ENCODE peak calls at places on chromosomes 3 and 15, in ten cellular contexts. O is NCI-H2081, A is astrocyte of the spinal cord, T is SHP77 treated with DMSO at 0.1 percent for 48 hours, Y is RPMI8226, G is nucleus accumbens, V is IMR-90, S is RCC 7860, W is A549, H is adipocyte. U is an unnamed sample.

GRCh38 chr3:43353923-43354670 is 67.8 kb downstream of the SNRK start:
- DNase-seq in O (no peak), A (no peak), T (no peak), Y (no peak), G (no peak), V (no peak), S (no peak), W (no peak), H (peak; percentile 14), U (no peak)

GRCh38 chr15:57053470-57053869 is 135.0 kb downstream of the TCF12 start:
- DNase-seq in O (no peak), A (no peak), T (no peak), Y (no peak), G (no peak), V (no peak), S (no peak), W (no peak), H (no peak), U (no peak)

GRCh38 chr3:136831461-136831860 is 12.5 kb downstream of the SLC35G2 start:
- DNase-seq in O (no peak), A (no peak), T (no peak), Y (no peak), G (no peak), V (no peak), S (no peak), W (no peak), H (no peak), U (no peak)

GRCh38 chr3:94024385-94024784 is 4.0 kb downstream of the STX19 start:
- DNase-seq in O (no peak), A (peak; percentile 58), T (no peak), Y (no peak), G (no peak), V (peak; percentile 24), S (no peak), W (no peak), H (peak; percentile 25), U (no peak)

GRCh38 chr3:163753033-163753432 is 1325.3 kb downstream of the SI start:
- DNase-seq in O (no peak), A (no peak), T (no peak), Y (no peak), G (no peak), V (no peak), S (no peak), W (no peak), H (no peak), U (no peak)

GRCh38 chr3:100102757-100103156 is 11.5 kb downstream of the FILIP1L start:
- DNase-seq in O (no peak), A (no peak), T (no peak), Y (no peak), G (no peak), V (no peak), S (no peak), W (no peak), H (no peak), U (no peak)

GRCh38 chr3:32616267-32616962 is 45.8 kb upstream of the DYNC1LI1 start:
- DNase-seq in O (no peak), A (no peak), T (no peak), Y (no peak), G (no peak), V (no peak), S (no peak), W (no peak), H (no peak), U (no peak)

GRCh38 chr3:42519568-42519962 is 17.1 kb downstream of the VIPR1 start:
- DNase-seq in O (no peak), A (no peak), T (no peak), Y (no peak), G (no peak), V (no peak), S (no peak), W (no peak), H (no peak), U (no peak)

GRCh38 chr3:99523446-99523845 is 114.9 kb upstream of the COL8A1 start:
- DNase-seq in O (no peak), A (no peak), T (no peak), Y (no peak), G (no peak), V (no peak), S (no peak), W (no peak), H (no peak), U (no peak)

GRCh38 chr3:141366285-141367037 is 1.8 kb upstream of the ZBTB38 start:
- DNase-seq in O (no peak), A (peak; percentile 95), T (no peak), Y (peak; percentile 66), G (no peak), V (peak; percentile 99), S (peak; percentile 97), W (peak; percentile 89), H (peak; percentile 88), U (peak; percentile 59)

GRCh38 chr15:80685628-80686027 is 9.5 kb upstream of the ABHD17C start:
- DNase-seq in O (no peak), A (no peak), T (no peak), Y (no peak), G (no peak), V (no peak), S (no peak), W (no peak), H (no peak), U (no peak)

GRCh38 chr3:146883292-146883691 is 278.1 kb upstream of the PLSCR5 start:
- DNase-seq in O (peak; percentile 4), A (no peak), T (no peak), Y (no peak), G (no peak), V (no peak), S (no peak), W (no peak), H (no peak), U (no peak)

GRCh38 chr15:43876872-43877271 is 50.1 kb downstream of the WDR76 start:
- DNase-seq in O (no peak), A (no peak), T (no peak), Y (no peak), G (no peak), V (no peak), S (no peak), W (no peak), H (no peak), U (no peak)

GRCh38 chr15:49492834-49493233 is 69.8 kb downstream of the FGF7 start:
- DNase-seq in O (no peak), A (no peak), T (no peak), Y (no peak), G (no peak), V (peak; percentile 90), S (no peak), W (no peak), H (peak; percentile 79), U (no peak)

GRCh38 chr3:12288466-12289129 is at the start of gene PPARG:
- DNase-seq in O (no peak), A (peak; percentile 30), T (no peak), Y (no peak), G (no peak), V (no peak), S (peak; percentile 58), W (peak; percentile 84), H (peak; percentile 64), U (no peak)

GRCh38 chr15:56148099-56148498 is 95.6 kb downstream of the RFX7 start:
- DNase-seq in O (no peak), A (no peak), T (no peak), Y (no peak), G (no peak), V (no peak), S (no peak), W (no peak), H (no peak), U (no peak)

GRCh38 chr15:95469601-95470000 is 860.9 kb upstream of the NR2F2 start:
- DNase-seq in O (no peak), A (peak; percentile 21), T (no peak), Y (no peak), G (no peak), V (no peak), S (no peak), W (no peak), H (no peak), U (no peak)

GRCh38 chr3:195416795-195417194 is 26.0 kb downstream of the ACAP2 start:
- DNase-seq in O (no peak), A (no peak), T (no peak), Y (no peak), G (no peak), V (no peak), S (peak; percentile 40), W (no peak), H (no peak), U (no peak)

GRCh38 chr3:134971359-134971758 is 176.3 kb downstream of the EPHB1 start:
- DNase-seq in O (no peak), A (no peak), T (no peak), Y (no peak), G (no peak), V (no peak), S (no peak), W (no peak), H (no peak), U (no peak)

GRCh38 chr3:9715764-9716437 is 12.3 kb downstream of the CPNE9 start:
- DNase-seq in O (no peak), A (peak; percentile 88), T (no peak), Y (peak; percentile 30), G (peak; percentile 11), V (peak; percentile 90), S (peak; percentile 83), W (peak; percentile 78), H (peak; percentile 96), U (peak; percentile 91)

GRCh38 chr3:143975549-143976152 is 4.0 kb downstream of the DIPK2A start:
- DNase-seq in O (peak; percentile 66), A (peak; percentile 81), T (no peak), Y (peak; percentile 56), G (no peak), V (peak; percentile 81), S (peak; percentile 10), W (peak; percentile 51), H (peak; percentile 90), U (peak; percentile 35)

GRCh38 chr3:151171145-151171544 is 31.9 kb downstream of the GPR171 start:
- DNase-seq in O (no peak), A (peak; percentile 14), T (no peak), Y (peak; percentile 50), G (no peak), V (peak; percentile 27), S (no peak), W (no peak), H (no peak), U (no peak)

GRCh38 chr3:95215437-95215836 is 1152.6 kb downstream of the NSUN3 start:
- DNase-seq in O (no peak), A (no peak), T (no peak), Y (no peak), G (no peak), V (no peak), S (no peak), W (no peak), H (no peak), U (no peak)

GRCh38 chr3:197468167-197468566 is 87.6 kb downstream of the BDH1 start:
- DNase-seq in O (no peak), A (no peak), T (no peak), Y (no peak), G (no peak), V (no peak), S (no peak), W (no peak), H (peak; percentile 31), U (no peak)

GRCh38 chr3:149179225-149179624 is 42.4 kb downstream of the CP start:
- DNase-seq in O (no peak), A (peak; percentile 24), T (no peak), Y (no peak), G (no peak), V (peak; percentile 78), S (peak; percentile 68), W (peak; percentile 20), H (peak; percentile 68), U (no peak)

GRCh38 chr15:90388462-90389182 is 580 bp downstream of the IQGAP1 start:
- DNase-seq in O (peak; percentile 19), A (peak; percentile 43), T (no peak), Y (peak; percentile 71), G (peak; percentile 38), V (peak; percentile 41), S (peak; percentile 42), W (peak; percentile 66), H (peak; percentile 89), U (no peak)

GRCh38 chr3:127135241-127136023 is 57.5 kb upstream of the PRR23E start:
- DNase-seq in O (no peak), A (peak; percentile 11), T (no peak), Y (no peak), G (peak; percentile 56), V (peak; percentile 6), S (no peak), W (no peak), H (peak; percentile 63), U (no peak)

GRCh38 chr3:106215047-106215446 is 346.2 kb upstream of the CBLB start:
- DNase-seq in O (no peak), A (peak; percentile 74), T (no peak), Y (no peak), G (no peak), V (peak; percentile 63), S (no peak), W (no peak), H (no peak), U (no peak)